ENCODE peak calls at places on chromosomes 4 and X, in ten cellular contexts. D is fibroblast of mammary gland, M is suprapubic skin, W is OCI-LY7, G is mucosa of descending colon, U is mammary epithelial cell, X is cardiac fibroblast, B is right lobe of liver, C is tibial artery, J is MM.1S. N is an unnamed sample.

GRCh38 chr4:147879676-147880075 is 147.8 kb downstream of the ARHGAP10 start:
- DNase-seq in J (no peak), W (no peak), D (no peak), B (no peak), M (no peak), U (peak), C (no peak), X (peak), G (no peak), N (no peak)

GRCh38 chrX:112341598-112341997 is 259.0 kb upstream of the TRPC5 start:
- DNase-seq in B (no peak), J (no peak), W (no peak), X (peak), M (no peak), U (no peak), C (no peak), G (no peak), D (peak), N (no peak)

GRCh38 chr4:1082215-1083182 is 30.9 kb downstream of the RNF212 start:
- DNase-seq in M (peak), B (no peak), W (no peak), G (peak), X (peak), D (peak), C (peak), J (peak), U (peak), N (peak)

GRCh38 chr4:137640156-137640837 is 108.0 kb upstream of the PCDH18 start:
- DNase-seq in J (no peak), G (no peak), U (no peak), X (no peak), B (no peak), D (no peak), M (no peak), W (no peak), C (no peak), N (no peak)

GRCh38 chr4:89072921-89073320 is 15.9 kb upstream of the FAM13A start:
- DNase-seq in C (no peak), U (no peak), M (no peak), G (no peak), J (no peak), W (no peak), B (no peak), X (no peak), D (no peak), N (no peak)

GRCh38 chr4:123462007-123462406 is 65.4 kb downstream of the SPRY1 start:
- DNase-seq in D (no peak), J (no peak), C (no peak), G (no peak), B (no peak), M (no peak), W (no peak), X (peak), U (peak), N (no peak)

GRCh38 chr4:5863461-5864113 is 29.3 kb downstream of the CRMP1 start:
- DNase-seq in G (no peak), J (peak), B (no peak), M (no peak), D (peak), W (no peak), U (peak), X (peak), C (no peak), N (peak)

GRCh38 chr4:38795087-38795486 is 9.5 kb downstream of the TLR1 start:
- DNase-seq in X (no peak), D (no peak), W (no peak), M (no peak), J (no peak), G (no peak), B (no peak), C (no peak), U (peak), N (no peak)

GRCh38 chr4:102036619-102037376 is 246.3 kb downstream of the BANK1 start:
- DNase-seq in W (no peak), B (no peak), M (no peak), X (peak), C (no peak), U (no peak), D (peak), G (no peak), J (no peak), N (no peak)

GRCh38 chr4:94918543-94918942 is 160.8 kb downstream of the BMPR1B start:
- DNase-seq in G (no peak), B (no peak), X (no peak), U (no peak), C (no peak), M (no peak), J (no peak), D (no peak), W (no peak), N (no peak)

GRCh38 chr4:74111990-74112389 is 13.0 kb upstream of the CXCL2 start:
- DNase-seq in C (peak), U (peak), D (peak), W (no peak), B (no peak), J (no peak), X (peak), G (peak), M (no peak), N (peak)

GRCh38 chr4:16916719-16917337 is 18.4 kb upstream of the LDB2 start:
- DNase-seq in W (peak), G (peak), M (no peak), U (peak), J (peak), B (peak), X (peak), D (peak), C (no peak), N (peak)

GRCh38 chrX:3549442-3549875 is 164.0 kb downstream of the PRKX start:
- DNase-seq in M (no peak), J (no peak), B (no peak), X (peak), G (peak), U (peak), D (peak), C (no peak), W (no peak), N (peak)

GRCh38 chr4:73213917-73214663 is 44.5 kb downstream of the ANKRD17 start:
- DNase-seq in U (no peak), C (no peak), W (no peak), B (no peak), J (no peak), X (peak), G (no peak), M (no peak), D (peak), N (no peak)

GRCh38 chrX:25076941-25077500 is 61.3 kb upstream of the ARX start:
- DNase-seq in W (no peak), B (no peak), G (no peak), C (no peak), D (no peak), J (no peak), M (no peak), X (no peak), U (no peak), N (no peak)

GRCh38 chr4:44806076-44806475 is 79.7 kb upstream of the GNPDA2 start:
- DNase-seq in C (no peak), D (no peak), G (no peak), M (no peak), J (peak), B (no peak), X (no peak), W (no peak), U (no peak), N (no peak)

GRCh38 chrX:110341189-110342035 is 17.2 kb upstream of the RTL9 start:
- DNase-seq in X (peak), W (peak), G (no peak), B (no peak), C (no peak), U (peak), M (no peak), J (no peak), D (peak), N (no peak)

GRCh38 chr4:80184791-80185756 is 12.2 kb upstream of the PRDM8 start:
- DNase-seq in C (no peak), W (no peak), G (peak), U (no peak), X (peak), D (peak), B (no peak), M (no peak), J (peak), N (no peak)

GRCh38 chr4:40685300-40685699 is 55.6 kb upstream of the RBM47 start:
- DNase-seq in M (no peak), B (no peak), C (no peak), W (no peak), U (peak), D (peak), J (no peak), G (no peak), X (peak), N (no peak)

GRCh38 chrX:11214346-11215190 is 78.6 kb upstream of the AMELX start:
- DNase-seq in X (no peak), D (no peak), J (no peak), C (no peak), G (no peak), U (no peak), M (no peak), B (no peak), W (no peak), N (no peak)

GRCh38 chr4:112236040-112236439 is 4.5 kb downstream of the AP1AR start:
- DNase-seq in C (no peak), W (no peak), J (no peak), G (no peak), D (no peak), B (no peak), X (no peak), M (no peak), U (no peak), N (no peak)

GRCh38 chrX:24369816-24370215 is 9.4 kb downstream of the SUPT20HL1 start:
- DNase-seq in W (no peak), J (no peak), B (no peak), X (no peak), D (no peak), G (no peak), C (no peak), U (no peak), M (no peak), N (no peak)

GRCh38 chr4:108502366-108502765 is 118.0 kb upstream of the RPL34 start:
- DNase-seq in M (no peak), X (no peak), J (no peak), B (no peak), G (no peak), D (no peak), U (peak), C (no peak), W (no peak), N (no peak)

GRCh38 chr4:156673483-156673882 is 298.1 kb downstream of the PDGFC start:
- DNase-seq in G (no peak), X (peak), C (no peak), M (no peak), U (no peak), J (no peak), B (no peak), D (peak), W (no peak), N (no peak)

GRCh38 chr4:144399927-144400326 is 246.0 kb upstream of the HHIP start:
- DNase-seq in J (peak), U (peak), M (no peak), W (no peak), X (peak), D (peak), C (no peak), G (no peak), B (no peak), N (peak)

GRCh38 chr4:95910749-95911148 is 70.9 kb downstream of the PDHA2 start:
- DNase-seq in W (no peak), X (no peak), C (no peak), U (no peak), J (no peak), D (no peak), G (no peak), B (no peak), M (no peak), N (no peak)

GRCh38 chr4:138450546-138450945 is 208.4 kb upstream of the SLC7A11 start:
- DNase-seq in U (no peak), M (no peak), C (no peak), D (no peak), G (no peak), J (no peak), W (no peak), B (no peak), X (no peak), N (no peak)

GRCh38 chr4:180542445-180543100 is 1700.6 kb upstream of the TENM3 start:
- DNase-seq in M (no peak), B (no peak), U (peak), W (no peak), J (no peak), G (peak), C (no peak), D (peak), X (peak), N (peak)

GRCh38 chrX:86829786-86830185 is 681.5 kb downstream of the DACH2 start:
- DNase-seq in C (no peak), G (no peak), B (no peak), X (no peak), J (no peak), W (no peak), D (no peak), M (no peak), U (no peak), N (no peak)

GRCh38 chr4:80619070-80619674 is 283.6 kb downstream of the CFAP299 start:
- DNase-seq in M (no peak), W (peak), C (no peak), J (peak), X (peak), U (peak), B (no peak), G (peak), D (peak), N (peak)

GRCh38 chr4:159443975-159444374 is 341.1 kb downstream of the RAPGEF2 start:
- DNase-seq in D (no peak), X (no peak), J (no peak), M (no peak), G (no peak), U (no peak), B (no peak), C (no peak), W (no peak), N (no peak)

GRCh38 chrX:154541896-154542722 is 4.5 kb downstream of the G6PD start:
- DNase-seq in J (no peak), D (peak), U (peak), M (no peak), B (peak), C (peak), X (peak), W (no peak), G (peak), N (peak)

GRCh38 chrX:53279296-53280237 is 1.8 kb downstream of the IQSEC2 start:
- DNase-seq in C (no peak), J (no peak), B (no peak), X (no peak), W (no peak), G (peak), D (no peak), U (no peak), M (no peak), N (peak)
- TF ChIP-seq CTCF in C (no peak), J (no peak), B (no peak), X (no peak), W (no peak), G (no peak), D (no peak), U (no peak), M (no peak), N (no peak)

DNA sequence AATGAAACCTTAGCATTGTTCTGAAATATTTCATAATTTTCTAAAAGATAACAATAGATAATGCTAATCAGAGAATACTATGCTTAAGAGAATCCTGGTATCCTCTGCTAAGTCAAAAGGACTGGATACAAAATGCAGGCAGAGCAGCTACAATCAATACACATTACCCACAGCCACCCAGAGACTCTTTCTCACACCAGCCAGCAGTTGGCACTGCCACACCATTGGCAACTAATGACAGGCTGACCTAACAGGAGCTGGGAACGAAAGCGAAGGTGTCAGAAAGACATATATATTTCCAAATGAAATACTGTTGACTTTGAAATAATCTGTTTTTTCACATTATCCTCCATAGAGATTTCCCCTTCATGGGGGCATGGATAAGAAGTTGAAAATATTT is 122.6 kb upstream of the PLAC1 start:
- DNase-seq in M (no peak), U (no peak), G (no peak), D (no peak), B (no peak), C (no peak), W (no peak), J (no peak), X (no peak), N (no peak)
- TF ChIP-seq CTCF in M (no peak), U (no peak), G (no peak), D (no peak), B (peak), C (no peak), W (no peak), J (no peak), X (no peak), N (no peak)

GRCh38 chr4:87033902-87034301 is 99.1 kb downstream of the AFF1 start:
- DNase-seq in W (no peak), X (no peak), B (no peak), M (no peak), J (no peak), C (no peak), G (no peak), U (no peak), D (no peak), N (no peak)
- TF ChIP-seq CTCF in W (peak), X (no peak), B (no peak), M (no peak), J (no peak), C (no peak), G (no peak), U (no peak), D (no peak), N (no peak)

DNA sequence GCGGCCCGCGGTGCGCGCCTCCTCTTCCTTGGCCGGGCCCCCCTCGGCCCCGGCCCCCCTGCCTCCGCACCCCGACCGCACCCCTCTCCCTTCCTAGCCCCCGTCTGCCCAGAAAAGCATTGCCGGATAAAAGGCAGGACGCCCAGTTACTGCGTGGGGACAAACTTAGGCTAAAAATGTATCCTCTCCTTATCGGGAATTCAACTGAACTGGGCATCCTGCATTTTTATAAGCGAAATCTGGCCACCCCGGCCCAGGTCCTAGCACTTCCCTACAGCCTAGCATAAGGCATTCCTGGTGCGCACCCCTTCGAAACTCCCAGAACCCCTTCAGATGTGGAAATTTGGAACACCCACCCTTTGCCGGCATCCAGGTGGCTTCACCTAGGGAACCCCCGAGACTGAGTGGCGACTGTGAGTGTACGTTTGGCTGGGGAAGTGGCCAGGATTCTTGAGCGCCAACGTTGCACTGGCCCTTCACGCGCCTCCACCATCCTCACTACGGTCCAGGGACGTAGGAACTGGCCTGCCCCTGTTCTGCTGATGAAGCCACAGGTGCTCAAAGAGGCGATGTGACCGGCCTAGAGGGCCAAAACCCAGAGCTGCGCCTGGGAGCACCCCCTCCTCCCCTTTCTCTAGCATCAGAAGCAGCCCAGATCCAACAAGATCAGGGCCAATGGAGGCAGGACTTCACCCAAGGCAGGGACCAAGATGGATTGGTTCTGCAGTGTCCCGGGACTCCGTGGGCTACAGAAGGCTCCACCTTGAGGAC is 5.7 kb upstream of the RNF4 start:
- DNase-seq in J (no peak), W (no peak), G (no peak), U (no peak), C (no peak), D (no peak), X (no peak), M (no peak), B (no peak), N (no peak)
- TF ChIP-seq CTCF in J (peak), W (peak), G (no peak), U (no peak), C (no peak), D (no peak), X (no peak), M (no peak), B (no peak), N (no peak)

GRCh38 chr4:97153042-97153441 is 990.2 kb downstream of the STPG2 start:
- DNase-seq in D (no peak), X (peak), G (peak), C (no peak), U (peak), M (no peak), J (peak), W (peak), B (no peak), N (no peak)
- TF ChIP-seq CTCF in D (no peak), X (no peak), G (no peak), C (no peak), U (peak), M (no peak), J (peak), W (peak), B (peak), N (no peak)

DNA sequence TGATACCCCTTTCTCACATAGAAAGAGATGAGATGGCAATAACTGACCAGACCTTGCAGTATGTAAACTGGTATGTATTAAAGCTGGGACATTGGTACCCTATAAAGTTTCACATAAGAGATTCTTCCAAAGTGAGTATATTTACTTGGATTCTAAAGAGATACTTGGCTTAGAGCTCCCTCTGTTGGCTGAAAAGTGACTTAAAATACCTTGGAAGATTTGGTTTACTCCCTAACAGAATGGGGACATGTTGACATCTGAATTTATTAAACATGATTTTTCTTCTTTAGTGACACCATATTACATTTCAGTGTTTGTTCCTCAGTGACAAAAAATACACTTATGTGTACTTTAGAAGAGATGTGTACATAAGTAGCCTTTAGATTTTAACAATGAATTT is 47.9 kb upstream of the RGN start:
- DNase-seq in B (no peak), C (no peak), X (peak), J (peak), W (peak), U (peak), G (peak), D (peak), M (no peak), N (peak)
- TF ChIP-seq CTCF in B (peak), C (peak), X (peak), J (peak), W (peak), U (peak), G (no peak), D (peak), M (peak), N (no peak)

GRCh38 chr4:146510942-146511341 is 10.8 kb downstream of the SLC10A7 start:
- DNase-seq in M (no peak), D (no peak), G (no peak), U (no peak), X (no peak), W (no peak), B (no peak), C (no peak), J (no peak), N (no peak)
- TF ChIP-seq CTCF in M (no peak), D (no peak), G (no peak), U (no peak), X (no peak), W (peak), B (no peak), C (no peak), J (no peak), N (no peak)